ENCODE peak calls at places on chromosomes 11 and 22, in eight cellular contexts. One of them, this sample, is unnamed.

GRCh38 chr11:75319035-75319877 is 32.2 kb downstream of the ARRB1 start:
- DNase-seq in stimulated activated naive CD8-positive, alpha-beta T cell treated with anti-CD3 and anti-CD28 coated beads, Interleukin-15, Interleukin-2, amounts not matched to agents 100 U/mL and 50 U/mL, for 24 hours: no peak
- DNase-seq in omental fat pad: no peak
- DNase-seq in activated T-cell treated with anti-CD3 and anti-CD28 coated beads, Interleukin-2, amount 50 U/mL, for 48 hours: no peak
- DNase-seq in central memory CD4-positive, alpha-beta T cell: no peak
- DNase-seq in NCI-H510A: no peak
- DNase-seq in activated CD4-positive, alpha-beta T cell treated with anti-CD3 and anti-CD28 coated beads, Interleukin-2, amount 50 U/mL, for 48 hours: no peak
- DNase-seq in cardiac septum: no peak
- DNase-seq in this sample: no peak

GRCh38 chr22:46269564-46269963 is 1.8 kb downstream of the TTC38 start:
- DNase-seq in central memory CD4-positive, alpha-beta T cell: no peak
- DNase-seq in omental fat pad: no peak
- DNase-seq in stimulated activated naive CD8-positive, alpha-beta T cell treated with anti-CD3 and anti-CD28 coated beads, Interleukin-15, Interleukin-2, amounts not matched to agents 100 U/mL and 50 U/mL, for 24 hours: no peak
- DNase-seq in activated T-cell treated with anti-CD3 and anti-CD28 coated beads, Interleukin-2, amount 50 U/mL, for 48 hours: no peak
- DNase-seq in NCI-H510A: no peak
- DNase-seq in activated CD4-positive, alpha-beta T cell treated with anti-CD3 and anti-CD28 coated beads, Interleukin-2, amount 50 U/mL, for 48 hours: no peak
- DNase-seq in cardiac septum: peak; percentile 10
- DNase-seq in this sample: no peak

GRCh38 chr11:34855754-34856095 is 60.5 kb downstream of the APIP start:
- DNase-seq in cardiac septum: no peak
- DNase-seq in stimulated activated naive CD8-positive, alpha-beta T cell treated with anti-CD3 and anti-CD28 coated beads, Interleukin-15, Interleukin-2, amounts not matched to agents 100 U/mL and 50 U/mL, for 24 hours: no peak
- DNase-seq in activated CD4-positive, alpha-beta T cell treated with anti-CD3 and anti-CD28 coated beads, Interleukin-2, amount 50 U/mL, for 48 hours: no peak
- DNase-seq in central memory CD4-positive, alpha-beta T cell: no peak
- DNase-seq in NCI-H510A: no peak
- DNase-seq in activated T-cell treated with anti-CD3 and anti-CD28 coated beads, Interleukin-2, amount 50 U/mL, for 48 hours: no peak
- DNase-seq in omental fat pad: no peak
- DNase-seq in this sample: no peak

GRCh38 chr11:91926967-91927366 is 297.7 kb upstream of the FAT3 start:
- DNase-seq in activated T-cell treated with anti-CD3 and anti-CD28 coated beads, Interleukin-2, amount 50 U/mL, for 48 hours: no peak
- DNase-seq in stimulated activated naive CD8-positive, alpha-beta T cell treated with anti-CD3 and anti-CD28 coated beads, Interleukin-15, Interleukin-2, amounts not matched to agents 100 U/mL and 50 U/mL, for 24 hours: no peak
- DNase-seq in central memory CD4-positive, alpha-beta T cell: no peak
- DNase-seq in cardiac septum: no peak
- DNase-seq in activated CD4-positive, alpha-beta T cell treated with anti-CD3 and anti-CD28 coated beads, Interleukin-2, amount 50 U/mL, for 48 hours: no peak
- DNase-seq in NCI-H510A: no peak
- DNase-seq in omental fat pad: no peak
- DNase-seq in this sample: no peak

GRCh38 chr22:24975813-24976341 is 23.4 kb downstream of the KIAA1671 start:
- DNase-seq in cardiac septum: no peak
- DNase-seq in activated CD4-positive, alpha-beta T cell treated with anti-CD3 and anti-CD28 coated beads, Interleukin-2, amount 50 U/mL, for 48 hours: no peak
- DNase-seq in activated T-cell treated with anti-CD3 and anti-CD28 coated beads, Interleukin-2, amount 50 U/mL, for 48 hours: no peak
- DNase-seq in omental fat pad: no peak
- DNase-seq in central memory CD4-positive, alpha-beta T cell: no peak
- DNase-seq in NCI-H510A: no peak
- DNase-seq in stimulated activated naive CD8-positive, alpha-beta T cell treated with anti-CD3 and anti-CD28 coated beads, Interleukin-15, Interleukin-2, amounts not matched to agents 100 U/mL and 50 U/mL, for 24 hours: no peak
- DNase-seq in this sample: no peak

GRCh38 chr22:46688949-46689348 is 49.1 kb downstream of the CERK start:
- DNase-seq in NCI-H510A: no peak
- DNase-seq in activated CD4-positive, alpha-beta T cell treated with anti-CD3 and anti-CD28 coated beads, Interleukin-2, amount 50 U/mL, for 48 hours: no peak
- DNase-seq in central memory CD4-positive, alpha-beta T cell: no peak
- DNase-seq in cardiac septum: no peak
- DNase-seq in omental fat pad: no peak
- DNase-seq in activated T-cell treated with anti-CD3 and anti-CD28 coated beads, Interleukin-2, amount 50 U/mL, for 48 hours: no peak
- DNase-seq in stimulated activated naive CD8-positive, alpha-beta T cell treated with anti-CD3 and anti-CD28 coated beads, Interleukin-15, Interleukin-2, amounts not matched to agents 100 U/mL and 50 U/mL, for 24 hours: no peak
- DNase-seq in this sample: no peak

GRCh38 chr22:29072979-29073617 is at the start of gene KREMEN1:
- DNase-seq in omental fat pad: no peak
- DNase-seq in cardiac septum: no peak
- DNase-seq in NCI-H510A: no peak
- DNase-seq in activated CD4-positive, alpha-beta T cell treated with anti-CD3 and anti-CD28 coated beads, Interleukin-2, amount 50 U/mL, for 48 hours: no peak
- DNase-seq in activated T-cell treated with anti-CD3 and anti-CD28 coated beads, Interleukin-2, amount 50 U/mL, for 48 hours: no peak
- DNase-seq in stimulated activated naive CD8-positive, alpha-beta T cell treated with anti-CD3 and anti-CD28 coated beads, Interleukin-15, Interleukin-2, amounts not matched to agents 100 U/mL and 50 U/mL, for 24 hours: no peak
- DNase-seq in central memory CD4-positive, alpha-beta T cell: no peak
- DNase-seq in this sample: no peak

GRCh38 chr11:2212411-2213251 is 41.0 kb upstream of the TH start:
- DNase-seq in cardiac septum: peak; percentile 62
- DNase-seq in central memory CD4-positive, alpha-beta T cell: no peak
- DNase-seq in omental fat pad: no peak
- DNase-seq in NCI-H510A: no peak
- DNase-seq in stimulated activated naive CD8-positive, alpha-beta T cell treated with anti-CD3 and anti-CD28 coated beads, Interleukin-15, Interleukin-2, amounts not matched to agents 100 U/mL and 50 U/mL, for 24 hours: no peak
- DNase-seq in activated CD4-positive, alpha-beta T cell treated with anti-CD3 and anti-CD28 coated beads, Interleukin-2, amount 50 U/mL, for 48 hours: no peak
- DNase-seq in activated T-cell treated with anti-CD3 and anti-CD28 coated beads, Interleukin-2, amount 50 U/mL, for 48 hours: peak; percentile 18
- DNase-seq in this sample: no peak

GRCh38 chr11:11975201-11976092 is 33.0 kb downstream of the DKK3 start:
- DNase-seq in activated T-cell treated with anti-CD3 and anti-CD28 coated beads, Interleukin-2, amount 50 U/mL, for 48 hours: peak; percentile 7
- DNase-seq in activated CD4-positive, alpha-beta T cell treated with anti-CD3 and anti-CD28 coated beads, Interleukin-2, amount 50 U/mL, for 48 hours: no peak
- DNase-seq in omental fat pad: no peak
- DNase-seq in stimulated activated naive CD8-positive, alpha-beta T cell treated with anti-CD3 and anti-CD28 coated beads, Interleukin-15, Interleukin-2, amounts not matched to agents 100 U/mL and 50 U/mL, for 24 hours: no peak
- DNase-seq in central memory CD4-positive, alpha-beta T cell: no peak
- DNase-seq in cardiac septum: peak; percentile 75
- DNase-seq in NCI-H510A: no peak
- DNase-seq in this sample: no peak

GRCh38 chr11:48154162-48154561 is 62.4 kb upstream of the OR4B1 start:
- DNase-seq in activated CD4-positive, alpha-beta T cell treated with anti-CD3 and anti-CD28 coated beads, Interleukin-2, amount 50 U/mL, for 48 hours: no peak
- DNase-seq in NCI-H510A: no peak
- DNase-seq in activated T-cell treated with anti-CD3 and anti-CD28 coated beads, Interleukin-2, amount 50 U/mL, for 48 hours: no peak
- DNase-seq in omental fat pad: no peak
- DNase-seq in cardiac septum: no peak
- DNase-seq in central memory CD4-positive, alpha-beta T cell: no peak
- DNase-seq in stimulated activated naive CD8-positive, alpha-beta T cell treated with anti-CD3 and anti-CD28 coated beads, Interleukin-15, Interleukin-2, amounts not matched to agents 100 U/mL and 50 U/mL, for 24 hours: no peak
- DNase-seq in this sample: no peak

GRCh38 chr11:84022221-84022620 is 736.1 kb upstream of the CCDC90B start:
- DNase-seq in central memory CD4-positive, alpha-beta T cell: no peak
- DNase-seq in stimulated activated naive CD8-positive, alpha-beta T cell treated with anti-CD3 and anti-CD28 coated beads, Interleukin-15, Interleukin-2, amounts not matched to agents 100 U/mL and 50 U/mL, for 24 hours: no peak
- DNase-seq in cardiac septum: no peak
- DNase-seq in NCI-H510A: no peak
- DNase-seq in omental fat pad: no peak
- DNase-seq in activated CD4-positive, alpha-beta T cell treated with anti-CD3 and anti-CD28 coated beads, Interleukin-2, amount 50 U/mL, for 48 hours: no peak
- DNase-seq in activated T-cell treated with anti-CD3 and anti-CD28 coated beads, Interleukin-2, amount 50 U/mL, for 48 hours: no peak
- DNase-seq in this sample: no peak

GRCh38 chr22:24805790-24806662 is at the start of gene SGSM1:
- DNase-seq in NCI-H510A: peak; percentile 57
- DNase-seq in omental fat pad: peak; percentile 25
- DNase-seq in stimulated activated naive CD8-positive, alpha-beta T cell treated with anti-CD3 and anti-CD28 coated beads, Interleukin-15, Interleukin-2, amounts not matched to agents 100 U/mL and 50 U/mL, for 24 hours: peak; percentile 85
- DNase-seq in central memory CD4-positive, alpha-beta T cell: peak; percentile 71
- DNase-seq in cardiac septum: peak; percentile 83
- DNase-seq in activated T-cell treated with anti-CD3 and anti-CD28 coated beads, Interleukin-2, amount 50 U/mL, for 48 hours: peak; percentile 87
- DNase-seq in activated CD4-positive, alpha-beta T cell treated with anti-CD3 and anti-CD28 coated beads, Interleukin-2, amount 50 U/mL, for 48 hours: peak; percentile 78
- DNase-seq in this sample: peak; percentile 72

GRCh38 chr11:22920939-22921565 is 60.8 kb upstream of the CCDC179 start:
- DNase-seq in stimulated activated naive CD8-positive, alpha-beta T cell treated with anti-CD3 and anti-CD28 coated beads, Interleukin-15, Interleukin-2, amounts not matched to agents 100 U/mL and 50 U/mL, for 24 hours: peak; percentile 4
- DNase-seq in omental fat pad: no peak
- DNase-seq in activated CD4-positive, alpha-beta T cell treated with anti-CD3 and anti-CD28 coated beads, Interleukin-2, amount 50 U/mL, for 48 hours: no peak
- DNase-seq in central memory CD4-positive, alpha-beta T cell: no peak
- DNase-seq in cardiac septum: no peak
- DNase-seq in activated T-cell treated with anti-CD3 and anti-CD28 coated beads, Interleukin-2, amount 50 U/mL, for 48 hours: peak; percentile 17
- DNase-seq in NCI-H510A: no peak
- DNase-seq in this sample: no peak

GRCh38 chr11:118152020-118152551 is 537 bp downstream of the SCN4B start:
- DNase-seq in stimulated activated naive CD8-positive, alpha-beta T cell treated with anti-CD3 and anti-CD28 coated beads, Interleukin-15, Interleukin-2, amounts not matched to agents 100 U/mL and 50 U/mL, for 24 hours: no peak
- DNase-seq in NCI-H510A: no peak
- DNase-seq in central memory CD4-positive, alpha-beta T cell: no peak
- DNase-seq in activated CD4-positive, alpha-beta T cell treated with anti-CD3 and anti-CD28 coated beads, Interleukin-2, amount 50 U/mL, for 48 hours: no peak
- DNase-seq in activated T-cell treated with anti-CD3 and anti-CD28 coated beads, Interleukin-2, amount 50 U/mL, for 48 hours: no peak
- DNase-seq in omental fat pad: no peak
- DNase-seq in cardiac septum: no peak
- DNase-seq in this sample: no peak

GRCh38 chr11:101618691-101619090 is 34.9 kb upstream of the TRPC6 start:
- DNase-seq in stimulated activated naive CD8-positive, alpha-beta T cell treated with anti-CD3 and anti-CD28 coated beads, Interleukin-15, Interleukin-2, amounts not matched to agents 100 U/mL and 50 U/mL, for 24 hours: no peak
- DNase-seq in activated CD4-positive, alpha-beta T cell treated with anti-CD3 and anti-CD28 coated beads, Interleukin-2, amount 50 U/mL, for 48 hours: no peak
- DNase-seq in cardiac septum: no peak
- DNase-seq in central memory CD4-positive, alpha-beta T cell: no peak
- DNase-seq in omental fat pad: no peak
- DNase-seq in NCI-H510A: no peak
- DNase-seq in activated T-cell treated with anti-CD3 and anti-CD28 coated beads, Interleukin-2, amount 50 U/mL, for 48 hours: no peak
- DNase-seq in this sample: no peak

GRCh38 chr11:76062733-76063132 is 143.6 kb downstream of the WNT11 start:
- DNase-seq in activated T-cell treated with anti-CD3 and anti-CD28 coated beads, Interleukin-2, amount 50 U/mL, for 48 hours: no peak
- DNase-seq in omental fat pad: no peak
- DNase-seq in cardiac septum: no peak
- DNase-seq in central memory CD4-positive, alpha-beta T cell: no peak
- DNase-seq in stimulated activated naive CD8-positive, alpha-beta T cell treated with anti-CD3 and anti-CD28 coated beads, Interleukin-15, Interleukin-2, amounts not matched to agents 100 U/mL and 50 U/mL, for 24 hours: no peak
- DNase-seq in NCI-H510A: no peak
- DNase-seq in activated CD4-positive, alpha-beta T cell treated with anti-CD3 and anti-CD28 coated beads, Interleukin-2, amount 50 U/mL, for 48 hours: no peak
- DNase-seq in this sample: no peak

GRCh38 chr22:30906946-30907345 is 61.6 kb downstream of the MORC2 start:
- DNase-seq in central memory CD4-positive, alpha-beta T cell: no peak
- DNase-seq in stimulated activated naive CD8-positive, alpha-beta T cell treated with anti-CD3 and anti-CD28 coated beads, Interleukin-15, Interleukin-2, amounts not matched to agents 100 U/mL and 50 U/mL, for 24 hours: no peak
- DNase-seq in activated T-cell treated with anti-CD3 and anti-CD28 coated beads, Interleukin-2, amount 50 U/mL, for 48 hours: no peak
- DNase-seq in cardiac septum: peak; percentile 43
- DNase-seq in omental fat pad: no peak
- DNase-seq in NCI-H510A: no peak
- DNase-seq in activated CD4-positive, alpha-beta T cell treated with anti-CD3 and anti-CD28 coated beads, Interleukin-2, amount 50 U/mL, for 48 hours: no peak
- DNase-seq in this sample: no peak

GRCh38 chr11:2933376-2934056 is 4.3 kb upstream of the PHLDA2 start:
- DNase-seq in central memory CD4-positive, alpha-beta T cell: peak; percentile 58
- DNase-seq in stimulated activated naive CD8-positive, alpha-beta T cell treated with anti-CD3 and anti-CD28 coated beads, Interleukin-15, Interleukin-2, amounts not matched to agents 100 U/mL and 50 U/mL, for 24 hours: peak; percentile 66
- DNase-seq in NCI-H510A: no peak
- DNase-seq in activated CD4-positive, alpha-beta T cell treated with anti-CD3 and anti-CD28 coated beads, Interleukin-2, amount 50 U/mL, for 48 hours: peak; percentile 53
- DNase-seq in cardiac septum: peak; percentile 90
- DNase-seq in activated T-cell treated with anti-CD3 and anti-CD28 coated beads, Interleukin-2, amount 50 U/mL, for 48 hours: peak; percentile 73
- DNase-seq in omental fat pad: no peak
- DNase-seq in this sample: peak; percentile 81

GRCh38 chr11:33691051-33691864 is 9.4 kb downstream of the C11orf91 start:
- DNase-seq in activated CD4-positive, alpha-beta T cell treated with anti-CD3 and anti-CD28 coated beads, Interleukin-2, amount 50 U/mL, for 48 hours: no peak
- DNase-seq in stimulated activated naive CD8-positive, alpha-beta T cell treated with anti-CD3 and anti-CD28 coated beads, Interleukin-15, Interleukin-2, amounts not matched to agents 100 U/mL and 50 U/mL, for 24 hours: no peak
- DNase-seq in central memory CD4-positive, alpha-beta T cell: no peak
- DNase-seq in cardiac septum: no peak
- DNase-seq in NCI-H510A: no peak
- DNase-seq in omental fat pad: no peak
- DNase-seq in activated T-cell treated with anti-CD3 and anti-CD28 coated beads, Interleukin-2, amount 50 U/mL, for 48 hours: no peak
- DNase-seq in this sample: no peak

GRCh38 chr11:47259178-47259977 is 1.6 kb downstream of the NR1H3 start:
- DNase-seq in cardiac septum: no peak
- DNase-seq in omental fat pad: no peak
- DNase-seq in activated CD4-positive, alpha-beta T cell treated with anti-CD3 and anti-CD28 coated beads, Interleukin-2, amount 50 U/mL, for 48 hours: peak; percentile 42
- DNase-seq in stimulated activated naive CD8-positive, alpha-beta T cell treated with anti-CD3 and anti-CD28 coated beads, Interleukin-15, Interleukin-2, amounts not matched to agents 100 U/mL and 50 U/mL, for 24 hours: peak; percentile 50
- DNase-seq in activated T-cell treated with anti-CD3 and anti-CD28 coated beads, Interleukin-2, amount 50 U/mL, for 48 hours: peak; percentile 61
- DNase-seq in NCI-H510A: no peak
- DNase-seq in central memory CD4-positive, alpha-beta T cell: no peak
- DNase-seq in this sample: no peak

GRCh38 chr11:134483857-134484256 is 71.8 kb upstream of the B3GAT1 start:
- DNase-seq in cardiac septum: peak; percentile 29
- DNase-seq in omental fat pad: no peak
- DNase-seq in NCI-H510A: no peak
- DNase-seq in stimulated activated naive CD8-positive, alpha-beta T cell treated with anti-CD3 and anti-CD28 coated beads, Interleukin-15, Interleukin-2, amounts not matched to agents 100 U/mL and 50 U/mL, for 24 hours: no peak
- DNase-seq in activated T-cell treated with anti-CD3 and anti-CD28 coated beads, Interleukin-2, amount 50 U/mL, for 48 hours: no peak
- DNase-seq in activated CD4-positive, alpha-beta T cell treated with anti-CD3 and anti-CD28 coated beads, Interleukin-2, amount 50 U/mL, for 48 hours: no peak
- DNase-seq in central memory CD4-positive, alpha-beta T cell: no peak
- DNase-seq in this sample: no peak

GRCh38 chr11:118615996-118616395 is 8.6 kb downstream of the PHLDB1 start:
- DNase-seq in activated T-cell treated with anti-CD3 and anti-CD28 coated beads, Interleukin-2, amount 50 U/mL, for 48 hours: no peak
- DNase-seq in NCI-H510A: no peak
- DNase-seq in cardiac septum: peak; percentile 55
- DNase-seq in activated CD4-positive, alpha-beta T cell treated with anti-CD3 and anti-CD28 coated beads, Interleukin-2, amount 50 U/mL, for 48 hours: no peak
- DNase-seq in omental fat pad: no peak
- DNase-seq in central memory CD4-positive, alpha-beta T cell: no peak
- DNase-seq in stimulated activated naive CD8-positive, alpha-beta T cell treated with anti-CD3 and anti-CD28 coated beads, Interleukin-15, Interleukin-2, amounts not matched to agents 100 U/mL and 50 U/mL, for 24 hours: no peak
- DNase-seq in this sample: no peak

This sample was measured in CD4-positive, alpha-beta memory T cell.